ENCODE peak calls at places on chromosomes 16 and 17, in six cellular contexts. B, S, Q, P, W and Z are unnamed samples.

GRCh38 chr16:4217246-4218131 is 24.4 kb downstream of the SRL start:
- DNase-seq in W (no peak), S (no peak), P (no peak), Q (no peak), B (no peak), Z (peak)

GRCh38 chr17:30093463-30094147 is 23.0 kb upstream of the NSRP1 start:
- DNase-seq in Q (peak), W (no peak), S (peak), B (peak), P (no peak), Z (peak)

GRCh38 chr16:50103764-50104163 is 38.0 kb downstream of the HEATR3 start:
- DNase-seq in Q (no peak), B (no peak), S (no peak), P (no peak), W (no peak), Z (no peak)

GRCh38 chr17:77523562-77523961 is 382.8 kb downstream of the SEC14L1 start:
- DNase-seq in B (no peak), S (no peak), W (no peak), P (no peak), Q (no peak), Z (no peak)

GRCh38 chr16:70523621-70524405 is at the start of gene SF3B3:
- DNase-seq in Q (peak), S (peak), W (peak), P (peak), B (no peak), Z (peak)

GRCh38 chr17:41107941-41108445 is 2.8 kb downstream of the KRTAP4-9 start:
- DNase-seq in P (no peak), B (peak), S (no peak), W (no peak), Q (no peak), Z (no peak)

GRCh38 chr17:78040561-78041400 is 82.3 kb downstream of the TNRC6C start:
- DNase-seq in Q (peak), S (no peak), W (no peak), B (peak), P (peak), Z (peak)

GRCh38 chr16:51719376-51719775 is 568.3 kb upstream of the SALL1 start:
- DNase-seq in S (no peak), P (no peak), B (peak), Q (no peak), W (no peak), Z (no peak)